ENCODE peak calls at places on chromosome 22, in nine cellular contexts. One of them, this sample, is unnamed.

GRCh38 chr22:19892249-19892879 is 37.7 kb upstream of the GNB1L start:
- DNase-seq in body of pancreas: no peak
- DNase-seq in transverse colon: no peak
- DNase-seq in adrenal gland: no peak
- DNase-seq in spleen: no peak
- DNase-seq in breast epithelium: no peak
- DNase-seq in HepG2: peak
- DNase-seq in GM12892: peak
- DNase-seq in lower leg skin: no peak
- DNase-seq in this sample: no peak

GRCh38 chr22:25718109-25718830 is 23.7 kb upstream of the MYO18B start:
- DNase-seq in body of pancreas: no peak
- DNase-seq in transverse colon: no peak
- DNase-seq in adrenal gland: no peak
- DNase-seq in spleen: no peak
- DNase-seq in breast epithelium: no peak
- DNase-seq in HepG2: no peak
- DNase-seq in GM12892: no peak
- DNase-seq in lower leg skin: no peak
- DNase-seq in this sample: no peak

GRCh38 chr22:41524283-41524682 is 20.0 kb downstream of the POLR3H start:
- DNase-seq in body of pancreas: peak
- DNase-seq in transverse colon: peak
- DNase-seq in adrenal gland: peak
- DNase-seq in spleen: no peak
- DNase-seq in breast epithelium: peak
- DNase-seq in HepG2: no peak
- DNase-seq in GM12892: no peak
- DNase-seq in lower leg skin: no peak
- DNase-seq in this sample: no peak

GRCh38 chr22:20437253-20438065 is at the start of gene SCARF2:
- DNase-seq in body of pancreas: no peak
- DNase-seq in transverse colon: peak
- DNase-seq in adrenal gland: no peak
- DNase-seq in spleen: peak
- DNase-seq in breast epithelium: no peak
- DNase-seq in HepG2: no peak
- DNase-seq in GM12892: no peak
- DNase-seq in lower leg skin: peak
- DNase-seq in this sample: no peak

GRCh38 chr22:20807315-20807752 is 33.4 kb downstream of the SERPIND1 start:
- DNase-seq in body of pancreas: no peak
- DNase-seq in transverse colon: no peak
- DNase-seq in adrenal gland: peak
- DNase-seq in spleen: no peak
- DNase-seq in breast epithelium: no peak
- DNase-seq in HepG2: no peak
- DNase-seq in GM12892: no peak
- DNase-seq in lower leg skin: peak
- DNase-seq in this sample: peak

GRCh38 chr22:47381240-47381639 is 618.8 kb downstream of the TBC1D22A start:
- DNase-seq in body of pancreas: no peak
- DNase-seq in transverse colon: no peak
- DNase-seq in adrenal gland: no peak
- DNase-seq in spleen: peak
- DNase-seq in breast epithelium: no peak
- DNase-seq in HepG2: no peak
- DNase-seq in GM12892: no peak
- DNase-seq in lower leg skin: peak
- DNase-seq in this sample: no peak

GRCh38 chr22:36818010-36818642 is 1.3 kb upstream of the PVALB start:
- DNase-seq in body of pancreas: no peak
- DNase-seq in transverse colon: no peak
- DNase-seq in adrenal gland: no peak
- DNase-seq in spleen: no peak
- DNase-seq in breast epithelium: no peak
- DNase-seq in HepG2: no peak
- DNase-seq in GM12892: no peak
- DNase-seq in lower leg skin: no peak
- DNase-seq in this sample: peak

GRCh38 chr22:44718418-44718817 is 16.4 kb downstream of the PRR5 start:
- DNase-seq in body of pancreas: no peak
- DNase-seq in transverse colon: no peak
- DNase-seq in adrenal gland: no peak
- DNase-seq in spleen: no peak
- DNase-seq in breast epithelium: no peak
- DNase-seq in HepG2: no peak
- DNase-seq in GM12892: no peak
- DNase-seq in lower leg skin: no peak
- DNase-seq in this sample: no peak

GRCh38 chr22:21816787-21817496 is 50.5 kb downstream of the MAPK1 start:
- DNase-seq in body of pancreas: no peak
- DNase-seq in transverse colon: no peak
- DNase-seq in adrenal gland: peak
- DNase-seq in spleen: no peak
- DNase-seq in breast epithelium: no peak
- DNase-seq in HepG2: no peak
- DNase-seq in GM12892: peak
- DNase-seq in lower leg skin: no peak
- DNase-seq in this sample: peak

GRCh38 chr22:40808018-40808841 is 10.9 kb downstream of the SLC25A17 start:
- DNase-seq in body of pancreas: no peak
- DNase-seq in transverse colon: no peak
- DNase-seq in adrenal gland: no peak
- DNase-seq in spleen: no peak
- DNase-seq in breast epithelium: no peak
- DNase-seq in HepG2: no peak
- DNase-seq in GM12892: no peak
- DNase-seq in lower leg skin: no peak
- DNase-seq in this sample: no peak

GRCh38 chr22:47826016-47826415 is 1063.6 kb downstream of the TBC1D22A start:
- DNase-seq in body of pancreas: no peak
- DNase-seq in transverse colon: no peak
- DNase-seq in adrenal gland: no peak
- DNase-seq in spleen: no peak
- DNase-seq in breast epithelium: no peak
- DNase-seq in HepG2: no peak
- DNase-seq in GM12892: no peak
- DNase-seq in lower leg skin: peak
- DNase-seq in this sample: no peak

GRCh38 chr22:48265000-48265625 is 1502.7 kb downstream of the TBC1D22A start:
- DNase-seq in body of pancreas: no peak
- DNase-seq in transverse colon: no peak
- DNase-seq in adrenal gland: no peak
- DNase-seq in spleen: no peak
- DNase-seq in breast epithelium: no peak
- DNase-seq in HepG2: no peak
- DNase-seq in GM12892: no peak
- DNase-seq in lower leg skin: peak
- DNase-seq in this sample: no peak

GRCh38 chr22:44391481-44392445 is 79.0 kb upstream of the SHISAL1 start:
- DNase-seq in body of pancreas: no peak
- DNase-seq in transverse colon: no peak
- DNase-seq in adrenal gland: no peak
- DNase-seq in spleen: peak
- DNase-seq in breast epithelium: no peak
- DNase-seq in HepG2: no peak
- DNase-seq in GM12892: no peak
- DNase-seq in lower leg skin: peak
- DNase-seq in this sample: no peak

GRCh38 chr22:43050995-43051394 is 36.0 kb upstream of the PACSIN2 start:
- DNase-seq in body of pancreas: no peak
- DNase-seq in transverse colon: no peak
- DNase-seq in adrenal gland: no peak
- DNase-seq in spleen: no peak
- DNase-seq in breast epithelium: no peak
- DNase-seq in HepG2: peak
- DNase-seq in GM12892: no peak
- DNase-seq in lower leg skin: no peak
- DNase-seq in this sample: no peak

GRCh38 chr22:30308518-30309230 is 18.1 kb downstream of the TBC1D10A start:
- DNase-seq in body of pancreas: no peak
- DNase-seq in transverse colon: peak
- DNase-seq in adrenal gland: no peak
- DNase-seq in spleen: no peak
- DNase-seq in breast epithelium: no peak
- DNase-seq in HepG2: no peak
- DNase-seq in GM12892: peak
- DNase-seq in lower leg skin: no peak
- DNase-seq in this sample: no peak
- TF ChIP-seq POLR2A in body of pancreas: no peak
- TF ChIP-seq POLR2A in transverse colon: no peak
- TF ChIP-seq POLR2A in adrenal gland: no peak
- TF ChIP-seq POLR2A in spleen: no peak
- TF ChIP-seq POLR2A in breast epithelium: no peak
- TF ChIP-seq POLR2A in HepG2: no peak
- TF ChIP-seq POLR2A in GM12892: no peak
- TF ChIP-seq POLR2A in lower leg skin: no peak
- TF ChIP-seq POLR2A in this sample: no peak

GRCh38 chr22:39524753-39525657 is 4.6 kb downstream of the ATF4 start:
- DNase-seq in body of pancreas: no peak
- DNase-seq in transverse colon: no peak
- DNase-seq in adrenal gland: no peak
- DNase-seq in spleen: no peak
- DNase-seq in breast epithelium: no peak
- DNase-seq in HepG2: no peak
- DNase-seq in GM12892: no peak
- DNase-seq in lower leg skin: no peak
- DNase-seq in this sample: no peak
- TF ChIP-seq POLR2A in body of pancreas: no peak
- TF ChIP-seq POLR2A in transverse colon: no peak
- TF ChIP-seq POLR2A in adrenal gland: no peak
- TF ChIP-seq POLR2A in spleen: no peak
- TF ChIP-seq POLR2A in breast epithelium: no peak
- TF ChIP-seq POLR2A in HepG2: no peak
- TF ChIP-seq POLR2A in GM12892: no peak
- TF ChIP-seq POLR2A in lower leg skin: no peak
- TF ChIP-seq POLR2A in this sample: no peak

GRCh38 chr22:35378547-35379078 is 2.3 kb upstream of the HMOX1 start:
- DNase-seq in body of pancreas: no peak
- DNase-seq in transverse colon: no peak
- DNase-seq in adrenal gland: no peak
- DNase-seq in spleen: no peak
- DNase-seq in breast epithelium: no peak
- DNase-seq in HepG2: peak
- DNase-seq in GM12892: no peak
- DNase-seq in lower leg skin: no peak
- DNase-seq in this sample: no peak

GRCh38 chr22:35379146-35379993 is 1.5 kb upstream of the HMOX1 start:
- DNase-seq in body of pancreas: no peak
- DNase-seq in transverse colon: peak
- DNase-seq in adrenal gland: no peak
- DNase-seq in spleen: no peak
- DNase-seq in breast epithelium: no peak
- DNase-seq in HepG2: peak
- DNase-seq in GM12892: no peak
- DNase-seq in lower leg skin: no peak
- DNase-seq in this sample: no peak

GRCh38 chr22:35381424-35381772 is 502 bp downstream of the HMOX1 start:
- DNase-seq in body of pancreas: no peak
- DNase-seq in transverse colon: no peak
- DNase-seq in adrenal gland: no peak
- DNase-seq in spleen: no peak
- DNase-seq in breast epithelium: no peak
- DNase-seq in HepG2: no peak
- DNase-seq in GM12892: no peak
- DNase-seq in lower leg skin: no peak
- DNase-seq in this sample: no peak

GRCh38 chr22:35380013-35380412 is 883 bp upstream of the HMOX1 start:
- DNase-seq in body of pancreas: no peak
- DNase-seq in transverse colon: peak
- DNase-seq in adrenal gland: peak
- DNase-seq in spleen: no peak
- DNase-seq in breast epithelium: no peak
- DNase-seq in HepG2: no peak
- DNase-seq in GM12892: no peak
- DNase-seq in lower leg skin: no peak
- DNase-seq in this sample: no peak

DNA sequence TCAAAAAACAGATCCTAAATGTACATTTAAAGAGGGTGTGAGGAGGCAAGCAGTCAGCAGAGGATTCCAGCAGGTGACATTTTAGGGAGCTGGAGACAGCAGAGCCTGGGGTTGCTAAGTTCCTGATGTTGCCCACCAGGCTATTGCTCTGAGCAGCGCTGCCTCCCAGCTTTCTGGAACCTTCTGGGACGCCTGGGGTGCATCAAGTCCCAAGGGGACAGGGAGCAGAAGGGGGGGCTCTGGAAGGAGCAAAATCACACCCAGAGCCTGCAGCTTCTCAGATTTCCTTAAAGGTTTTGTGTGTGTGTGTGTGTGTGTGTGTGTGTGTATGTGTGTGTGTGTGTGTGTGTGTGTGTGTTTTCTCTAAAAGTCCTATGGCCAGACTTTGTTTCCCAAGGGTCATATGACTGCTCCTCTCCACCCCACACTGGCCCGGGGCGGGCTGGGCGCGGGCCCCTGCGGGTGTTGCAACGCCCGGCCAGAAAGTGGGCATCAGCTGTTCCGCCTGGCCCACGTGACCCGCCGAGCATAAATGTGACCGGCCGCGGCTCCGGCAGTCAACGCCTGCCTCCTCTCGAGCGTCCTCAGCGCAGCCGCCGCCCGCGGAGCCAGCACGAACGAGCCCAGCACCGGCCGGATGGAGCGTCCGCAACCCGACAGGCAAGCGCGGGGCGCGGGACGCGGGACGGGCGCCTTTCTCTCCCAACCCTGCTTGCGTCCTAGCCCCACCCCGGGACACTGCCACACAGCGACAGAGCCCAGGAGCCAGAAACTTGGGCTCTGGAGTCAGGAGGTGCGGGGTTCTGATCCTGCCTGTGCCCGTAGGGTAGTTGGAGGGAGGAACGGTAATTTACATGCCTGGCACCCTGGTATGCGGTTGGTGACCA is at the start of gene HMOX1:
- DNase-seq in body of pancreas: peak
- DNase-seq in transverse colon: peak
- DNase-seq in adrenal gland: peak
- DNase-seq in spleen: peak
- DNase-seq in breast epithelium: peak
- DNase-seq in HepG2: peak
- DNase-seq in GM12892: peak
- DNase-seq in lower leg skin: peak
- DNase-seq in this sample: peak
- TF ChIP-seq POLR2A in body of pancreas: peak
- TF ChIP-seq POLR2A in transverse colon: peak
- TF ChIP-seq POLR2A in adrenal gland: peak
- TF ChIP-seq POLR2A in spleen: peak
- TF ChIP-seq POLR2A in breast epithelium: peak
- TF ChIP-seq POLR2A in HepG2: peak
- TF ChIP-seq POLR2A in GM12892: peak
- TF ChIP-seq POLR2A in lower leg skin: peak
- TF ChIP-seq POLR2A in this sample: peak

GRCh38 chr22:23274891-23275694 is 94.8 kb downstream of the BCR start:
- DNase-seq in body of pancreas: no peak
- DNase-seq in transverse colon: no peak
- DNase-seq in adrenal gland: no peak
- DNase-seq in spleen: no peak
- DNase-seq in breast epithelium: no peak
- DNase-seq in HepG2: no peak
- DNase-seq in GM12892: no peak
- DNase-seq in lower leg skin: no peak
- DNase-seq in this sample: no peak
- TF ChIP-seq POLR2A in body of pancreas: no peak
- TF ChIP-seq POLR2A in transverse colon: no peak
- TF ChIP-seq POLR2A in adrenal gland: no peak
- TF ChIP-seq POLR2A in spleen: no peak
- TF ChIP-seq POLR2A in breast epithelium: no peak
- TF ChIP-seq POLR2A in HepG2: no peak
- TF ChIP-seq POLR2A in GM12892: no peak
- TF ChIP-seq POLR2A in lower leg skin: no peak
- TF ChIP-seq POLR2A in this sample: no peak

This sample was measured in erythroblast.